ENCODE peak calls at places on chromosomes 13 and 19, in five cellular contexts. I is Daoy; Z is activated CD8-positive, alpha-beta memory T cell treated with anti-CD3 and anti-CD28 coated beads for 1 hour; S is activated CD4-positive, alpha-beta T cell treated with anti-CD3 and anti-CD28 coated beads, Interleukin-2, amount 10 ng/mL, durations not matched to agents 24 days and 14 days; V is stimulated activated CD8-positive, alpha-beta memory T cell treated with anti-CD3 and anti-CD28 coated beads, Interleukin-4, amount 100 ng/mL, for 1 hour. L is an unnamed sample.

GRCh38 chr13:96629331-96629730 is 364.9 kb downstream of the OXGR1 start:
- DNase-seq in I (no peak), Z (no peak), S (no peak), V (no peak), L (no peak)

GRCh38 chr13:74287672-74288169 is 153.5 kb upstream of the KLF12 start:
- DNase-seq in I (peak; percentile 46), Z (peak; percentile 84), S (peak; percentile 91), V (peak; percentile 64), L (peak; percentile 48)

GRCh38 chr13:45179428-45179827 is 21.4 kb downstream of the KCTD4 start:
- DNase-seq in I (peak; percentile 74), Z (no peak), S (no peak), V (no peak), L (no peak)

GRCh38 chr19:3013261-3013725 is 15.8 kb downstream of the TLE2 start:
- DNase-seq in I (no peak), Z (no peak), S (no peak), V (no peak), L (no peak)

GRCh38 chr13:88395804-88396203 is 724.6 kb downstream of the SLITRK5 start:
- DNase-seq in I (no peak), Z (no peak), S (no peak), V (no peak), L (no peak)

GRCh38 chr13:42574435-42575311 is 721 bp downstream of the TNFSF11 start:
- DNase-seq in I (no peak), Z (no peak), S (peak; percentile 72), V (no peak), L (no peak)

GRCh38 chr13:50893211-50893852 is 16.3 kb upstream of the RNASEH2B start:
- DNase-seq in I (no peak), Z (no peak), S (peak; percentile 84), V (no peak), L (peak; percentile 15)

GRCh38 chr13:40732658-40733057 is 38.3 kb downstream of the MRPS31 start:
- DNase-seq in I (no peak), Z (no peak), S (no peak), V (no peak), L (no peak)

GRCh38 chr13:84649853-84650252 is 767.6 kb upstream of the SLITRK1 start:
- DNase-seq in I (no peak), Z (no peak), S (no peak), V (no peak), L (no peak)

GRCh38 chr13:41500501-41500900 is 43.2 kb downstream of the RGCC start:
- DNase-seq in I (peak; percentile 19), Z (no peak), S (peak; percentile 80), V (no peak), L (no peak)

GRCh38 chr13:72540818-72541217 is 186.6 kb downstream of the MZT1 start:
- DNase-seq in I (no peak), Z (no peak), S (no peak), V (no peak), L (no peak)

GRCh38 chr19:19489804-19490204 is 25.5 kb downstream of the TSSK6 start:
- DNase-seq in I (no peak), Z (no peak), S (no peak), V (no peak), L (no peak)

GRCh38 chr13:36918246-36919060 is 1.6 kb downstream of the SMAD9 start:
- DNase-seq in I (peak; percentile 12), Z (no peak), S (no peak), V (no peak), L (no peak)

GRCh38 chr19:19338082-19338481 is 17.5 kb downstream of the MAU2 start:
- DNase-seq in I (peak; percentile 85), Z (no peak), S (no peak), V (no peak), L (no peak)

GRCh38 chr19:16527971-16528521 is 14.2 kb downstream of the CHERP start:
- DNase-seq in I (peak; percentile 32), Z (no peak), S (peak; percentile 82), V (no peak), L (no peak)

GRCh38 chr19:58181902-58182576 is 822 bp upstream of the ZNF274 start:
- DNase-seq in I (peak; percentile 55), Z (peak; percentile 9), S (peak; percentile 86), V (no peak), L (peak; percentile 50)

GRCh38 chr19:40798997-40799557 is at the start of gene EGLN2:
- DNase-seq in I (no peak), Z (no peak), S (no peak), V (no peak), L (no peak)

GRCh38 chr19:51479531-51480331 is 1.4 kb downstream of the CEACAM18 start:
- DNase-seq in I (no peak), Z (no peak), S (no peak), V (no peak), L (no peak)

GRCh38 chr13:39887424-39887823 is 232.0 kb downstream of the COG6 start:
- DNase-seq in I (no peak), Z (no peak), S (no peak), V (no peak), L (no peak)

GRCh38 chr19:29263305-29264080 is 50.5 kb upstream of the UQCRFS1 start:
- DNase-seq in I (peak; percentile 42), Z (no peak), S (peak; percentile 86), V (no peak), L (no peak)

GRCh38 chr19:39390460-39390758 is 497 bp downstream of the PAF1 start:
- DNase-seq in I (no peak), Z (peak; percentile 74), S (no peak), V (no peak), L (no peak)

GRCh38 chr13:76778906-76779305 is 107.3 kb downstream of the KCTD12 start:
- DNase-seq in I (no peak), Z (no peak), S (no peak), V (no peak), L (no peak)

GRCh38 chr19:47124937-47125668 is 5.5 kb upstream of the SAE1 start:
- DNase-seq in I (peak; percentile 64), Z (no peak), S (peak; percentile 72), V (no peak), L (peak; percentile 72)

GRCh38 chr19:3725640-3726310 is 17.6 kb downstream of the TJP3 start:
- DNase-seq in I (no peak), Z (no peak), S (no peak), V (no peak), L (no peak)

GRCh38 chr13:27442797-27443196 is 7.6 kb downstream of the MTIF3 start:
- DNase-seq in I (no peak), Z (no peak), S (peak; percentile 54), V (no peak), L (no peak)

GRCh38 chr19:44202470-44202869 is 9.9 kb upstream of the ZNF227 start:
- DNase-seq in I (no peak), Z (no peak), S (no peak), V (no peak), L (no peak)

GRCh38 chr13:35470671-35471465 is 5.6 kb downstream of the MAB21L1 start:
- DNase-seq in I (no peak), Z (no peak), S (no peak), V (no peak), L (no peak)

GRCh38 chr19:1400281-1401137 is 833 bp downstream of the GAMT start:
- DNase-seq in I (no peak), Z (no peak), S (peak; percentile 67), V (no peak), L (no peak)

L was measured in H4.